ENCODE peak calls at places on chromosomes 1 and 21, in eight cellular contexts. One of them, this sample, is unnamed.

GRCh38 chr21:36150192-36150711 is 6.4 kb upstream of the DOP1B start:
- DNase-seq in thoracic aorta: no peak
- DNase-seq in BJ: no peak
- DNase-seq in neural progenitor cell: no peak
- DNase-seq in HFFc6: peak; percentile 48
- DNase-seq in HFF-Myc: no peak
- DNase-seq in natural killer cell: no peak
- DNase-seq in kidney epithelial cell: no peak
- DNase-seq in this sample: no peak

GRCh38 chr1:53567458-53568250 is 108.5 kb downstream of the DMRTB1 start:
- DNase-seq in thoracic aorta: no peak
- DNase-seq in BJ: no peak
- DNase-seq in neural progenitor cell: no peak
- DNase-seq in HFFc6: no peak
- DNase-seq in HFF-Myc: no peak
- DNase-seq in natural killer cell: no peak
- DNase-seq in kidney epithelial cell: no peak
- DNase-seq in this sample: no peak

GRCh38 chr1:12179111-12179519 is 12.3 kb downstream of the TNFRSF1B start:
- DNase-seq in thoracic aorta: no peak
- DNase-seq in BJ: no peak
- DNase-seq in neural progenitor cell: no peak
- DNase-seq in HFFc6: peak; percentile 9
- DNase-seq in HFF-Myc: no peak
- DNase-seq in natural killer cell: peak; percentile 71
- DNase-seq in kidney epithelial cell: peak; percentile 32
- DNase-seq in this sample: peak; percentile 74

GRCh38 chr1:228364068-228364705 is 42.4 kb downstream of the TRIM11 start:
- DNase-seq in thoracic aorta: no peak
- DNase-seq in BJ: no peak
- DNase-seq in neural progenitor cell: no peak
- DNase-seq in HFFc6: no peak
- DNase-seq in HFF-Myc: no peak
- DNase-seq in natural killer cell: no peak
- DNase-seq in kidney epithelial cell: no peak
- DNase-seq in this sample: no peak

GRCh38 chr1:116481934-116482333 is 88.9 kb downstream of the CD58 start:
- DNase-seq in thoracic aorta: no peak
- DNase-seq in BJ: no peak
- DNase-seq in neural progenitor cell: no peak
- DNase-seq in HFFc6: no peak
- DNase-seq in HFF-Myc: no peak
- DNase-seq in natural killer cell: no peak
- DNase-seq in kidney epithelial cell: no peak
- DNase-seq in this sample: no peak

GRCh38 chr1:54008876-54009275 is 9.1 kb downstream of the LDLRAD1 start:
- DNase-seq in thoracic aorta: no peak
- DNase-seq in BJ: no peak
- DNase-seq in neural progenitor cell: no peak
- DNase-seq in HFFc6: no peak
- DNase-seq in HFF-Myc: no peak
- DNase-seq in natural killer cell: no peak
- DNase-seq in kidney epithelial cell: no peak
- DNase-seq in this sample: no peak

GRCh38 chr1:8025061-8025670 is 943 bp downstream of the ERRFI1 start:
- DNase-seq in thoracic aorta: no peak
- DNase-seq in BJ: no peak
- DNase-seq in neural progenitor cell: peak; percentile 28
- DNase-seq in HFFc6: no peak
- DNase-seq in HFF-Myc: no peak
- DNase-seq in natural killer cell: no peak
- DNase-seq in kidney epithelial cell: no peak
- DNase-seq in this sample: peak; percentile 4

GRCh38 chr1:30936541-30937171 is 28.1 kb upstream of the SDC3 start:
- DNase-seq in thoracic aorta: no peak
- DNase-seq in BJ: no peak
- DNase-seq in neural progenitor cell: no peak
- DNase-seq in HFFc6: no peak
- DNase-seq in HFF-Myc: no peak
- DNase-seq in natural killer cell: no peak
- DNase-seq in kidney epithelial cell: no peak
- DNase-seq in this sample: no peak

GRCh38 chr1:64959973-64960372 is 6.4 kb downstream of the JAK1 start:
- DNase-seq in thoracic aorta: no peak
- DNase-seq in BJ: no peak
- DNase-seq in neural progenitor cell: no peak
- DNase-seq in HFFc6: no peak
- DNase-seq in HFF-Myc: no peak
- DNase-seq in natural killer cell: no peak
- DNase-seq in kidney epithelial cell: no peak
- DNase-seq in this sample: no peak

GRCh38 chr21:31554511-31555022 is 104.9 kb upstream of the SOD1 start:
- DNase-seq in thoracic aorta: no peak
- DNase-seq in BJ: no peak
- DNase-seq in neural progenitor cell: peak; percentile 71
- DNase-seq in HFFc6: no peak
- DNase-seq in HFF-Myc: no peak
- DNase-seq in natural killer cell: no peak
- DNase-seq in kidney epithelial cell: peak; percentile 19
- DNase-seq in this sample: no peak

GRCh38 chr1:43276673-43277072 is 6.9 kb downstream of the TMEM125 start:
- DNase-seq in thoracic aorta: no peak
- DNase-seq in BJ: no peak
- DNase-seq in neural progenitor cell: no peak
- DNase-seq in HFFc6: no peak
- DNase-seq in HFF-Myc: no peak
- DNase-seq in natural killer cell: no peak
- DNase-seq in kidney epithelial cell: no peak
- DNase-seq in this sample: no peak

GRCh38 chr1:46467183-46467504 is 22.5 kb upstream of the DMBX1 start:
- DNase-seq in thoracic aorta: no peak
- DNase-seq in BJ: no peak
- DNase-seq in neural progenitor cell: peak; percentile 44
- DNase-seq in HFFc6: no peak
- DNase-seq in HFF-Myc: no peak
- DNase-seq in natural killer cell: no peak
- DNase-seq in kidney epithelial cell: no peak
- DNase-seq in this sample: no peak

DNA sequence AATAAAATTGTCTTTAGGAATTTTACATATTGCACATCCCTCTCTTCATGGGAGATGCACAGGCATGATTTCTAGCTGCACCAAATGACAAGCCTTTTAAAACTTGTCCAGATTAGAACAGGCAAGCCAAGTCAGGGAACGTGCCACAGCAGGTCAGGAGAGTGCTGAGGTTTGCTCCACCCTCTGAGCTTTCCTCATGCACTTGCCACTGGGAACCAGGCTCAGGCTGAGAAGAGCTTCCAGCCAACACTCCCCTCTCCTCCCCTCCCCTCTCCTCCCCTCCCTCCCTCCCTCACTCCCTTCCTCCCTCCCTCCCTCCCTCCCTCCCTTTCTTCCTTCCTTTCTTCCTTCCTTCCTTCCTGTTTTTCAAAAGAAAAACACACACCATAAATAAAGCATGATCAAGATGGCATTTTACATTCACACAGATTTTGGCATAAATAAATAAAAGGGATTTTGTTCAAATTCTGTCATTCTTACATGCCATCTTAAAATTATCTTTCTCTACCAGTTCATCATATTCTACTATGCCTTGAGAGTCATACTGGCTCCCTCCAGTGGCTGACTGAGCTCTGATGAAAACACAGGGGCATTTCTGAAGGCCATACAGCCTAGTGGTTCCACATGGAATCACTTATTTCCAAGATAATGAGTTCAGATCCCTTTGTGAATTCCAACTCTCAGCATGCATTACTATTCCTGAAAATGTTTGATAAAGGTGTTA is 622.8 kb upstream of the PKN2 start:
- DNase-seq in thoracic aorta: no peak
- DNase-seq in BJ: peak; percentile 4
- DNase-seq in neural progenitor cell: peak; percentile 76
- DNase-seq in HFFc6: peak; percentile 70
- DNase-seq in HFF-Myc: peak; percentile 33
- DNase-seq in natural killer cell: no peak
- DNase-seq in kidney epithelial cell: no peak
- DNase-seq in this sample: no peak
- TF ChIP-seq CTCF in thoracic aorta: peak; percentile 72
- TF ChIP-seq CTCF in BJ: peak; percentile 88
- TF ChIP-seq CTCF in neural progenitor cell: peak; percentile 86
- TF ChIP-seq CTCF in HFFc6: peak; percentile 88
- TF ChIP-seq CTCF in HFF-Myc: peak; percentile 74
- TF ChIP-seq CTCF in natural killer cell: peak; percentile 15
- TF ChIP-seq CTCF in kidney epithelial cell: peak; percentile 84
- TF ChIP-seq CTCF in this sample: no peak

GRCh38 chr21:38796426-38796825 is 9.3 kb upstream of the ETS2 start:
- DNase-seq in thoracic aorta: no peak
- DNase-seq in BJ: no peak
- DNase-seq in neural progenitor cell: no peak
- DNase-seq in HFFc6: no peak
- DNase-seq in HFF-Myc: no peak
- DNase-seq in natural killer cell: no peak
- DNase-seq in kidney epithelial cell: no peak
- DNase-seq in this sample: no peak
- TF ChIP-seq CTCF in thoracic aorta: no peak
- TF ChIP-seq CTCF in BJ: no peak
- TF ChIP-seq CTCF in neural progenitor cell: no peak
- TF ChIP-seq CTCF in HFFc6: peak; percentile 9
- TF ChIP-seq CTCF in HFF-Myc: no peak
- TF ChIP-seq CTCF in natural killer cell: no peak
- TF ChIP-seq CTCF in kidney epithelial cell: no peak
- TF ChIP-seq CTCF in this sample: no peak

DNA sequence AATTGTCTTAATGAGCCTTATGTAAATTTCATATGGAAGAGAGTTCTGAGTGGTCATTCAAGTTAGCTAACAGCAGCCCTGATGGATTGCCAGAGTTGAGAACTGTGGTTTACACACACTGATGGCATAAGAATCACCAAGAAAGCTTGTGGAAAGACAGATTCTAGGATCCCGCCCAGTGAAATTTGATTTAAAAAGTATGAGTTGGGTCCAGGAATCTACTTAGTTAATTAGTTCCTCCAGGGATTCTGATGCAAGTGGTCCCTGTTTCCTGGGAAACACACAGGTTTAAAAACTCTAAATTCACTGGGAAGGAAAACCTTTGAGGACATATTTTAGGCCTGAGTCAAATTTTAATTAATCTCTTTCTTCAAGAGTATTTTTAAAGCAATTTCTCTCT is 144.3 kb downstream of the NTPCR start:
- DNase-seq in thoracic aorta: no peak
- DNase-seq in BJ: no peak
- DNase-seq in neural progenitor cell: no peak
- DNase-seq in HFFc6: no peak
- DNase-seq in HFF-Myc: no peak
- DNase-seq in natural killer cell: no peak
- DNase-seq in kidney epithelial cell: no peak
- DNase-seq in this sample: no peak
- TF ChIP-seq CTCF in thoracic aorta: no peak
- TF ChIP-seq CTCF in BJ: no peak
- TF ChIP-seq CTCF in neural progenitor cell: no peak
- TF ChIP-seq CTCF in HFFc6: no peak
- TF ChIP-seq CTCF in HFF-Myc: no peak
- TF ChIP-seq CTCF in natural killer cell: no peak
- TF ChIP-seq CTCF in kidney epithelial cell: no peak
- TF ChIP-seq CTCF in this sample: no peak

DNA sequence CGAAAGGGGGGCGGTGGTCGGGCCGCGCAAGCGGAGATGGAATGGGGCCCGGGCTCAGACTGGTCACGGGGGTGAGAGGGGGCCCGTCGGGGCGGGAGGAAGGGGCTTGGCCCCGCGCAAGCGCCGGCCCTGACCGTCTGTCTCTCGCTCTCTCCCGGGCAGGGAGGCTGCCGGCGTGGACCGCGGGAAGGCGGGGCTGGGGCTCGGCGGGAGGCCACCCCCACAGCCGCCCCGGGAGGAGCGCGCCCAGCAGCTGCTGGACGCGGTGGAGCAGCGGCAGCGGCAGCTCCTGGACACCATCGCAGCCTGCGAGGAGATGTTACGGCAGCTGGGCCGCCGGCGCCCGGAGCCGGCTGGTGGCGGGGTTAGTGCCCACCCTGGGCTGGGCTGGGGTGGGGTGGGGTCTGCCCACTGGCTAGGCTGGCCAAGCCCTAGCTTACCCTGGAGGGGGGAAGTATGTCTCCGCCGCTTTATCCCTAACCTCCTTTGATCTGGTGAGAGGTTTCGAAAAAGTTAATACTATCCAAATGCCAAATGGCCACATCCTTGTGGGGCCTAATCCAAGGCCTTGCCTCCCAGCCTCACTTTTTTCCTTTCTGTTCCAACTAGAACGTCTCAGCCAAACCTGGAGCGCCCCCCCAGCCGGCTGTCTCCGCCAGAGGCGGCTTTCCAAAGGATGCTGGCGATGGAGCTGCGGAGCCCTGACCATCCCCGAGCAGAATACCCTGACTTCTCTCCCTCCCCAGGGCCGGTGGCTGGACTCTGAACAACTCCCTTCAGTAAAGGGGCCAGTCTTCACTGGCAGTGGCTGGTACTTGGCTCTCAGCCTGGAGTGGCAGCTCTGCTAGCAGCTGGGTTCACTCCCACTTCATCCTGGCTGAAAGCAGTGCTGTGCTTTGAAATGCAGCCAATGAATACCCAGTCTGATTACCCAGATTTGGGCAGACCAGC is 636 bp upstream of the YRDC start:
- DNase-seq in thoracic aorta: peak; percentile 21
- DNase-seq in BJ: no peak
- DNase-seq in neural progenitor cell: peak; percentile 63
- DNase-seq in HFFc6: peak; percentile 70
- DNase-seq in HFF-Myc: no peak
- DNase-seq in natural killer cell: peak; percentile 58
- DNase-seq in kidney epithelial cell: no peak
- DNase-seq in this sample: no peak
- TF ChIP-seq CTCF in thoracic aorta: no peak
- TF ChIP-seq CTCF in BJ: peak; percentile 29
- TF ChIP-seq CTCF in neural progenitor cell: peak; percentile 7
- TF ChIP-seq CTCF in HFFc6: peak; percentile 28
- TF ChIP-seq CTCF in HFF-Myc: no peak
- TF ChIP-seq CTCF in natural killer cell: no peak
- TF ChIP-seq CTCF in kidney epithelial cell: no peak
- TF ChIP-seq CTCF in this sample: no peak

This sample was measured in CD4-positive, alpha-beta T cell.